ENCODE peak calls at places on chromosomes 4 and X, in seven cellular contexts. M, W, L, G, F, V and Q are unnamed samples.

GRCh38 chr4:37601527-37601926 is 84.6 kb downstream of the RELL1 start:
- DNase-seq in M (peak; percentile 74), V (no peak), F (no peak), L (no peak), G (peak; percentile 74), W (no peak), Q (no peak)

GRCh38 chrX:153381684-153382532 is 19.2 kb downstream of the PNMA6E start:
- DNase-seq in L (peak; percentile 74), M (peak; percentile 27), F (peak; percentile 87), W (no peak), G (peak; percentile 89), V (no peak), Q (peak; percentile 83)

GRCh38 chr4:48575964-48576363 is 85.9 kb downstream of the ZAR1 start:
- DNase-seq in F (no peak), L (no peak), G (peak; percentile 46), M (peak; percentile 21), V (no peak), W (no peak), Q (no peak)

GRCh38 chr4:48141048-48141447 is 7.0 kb upstream of the TXK start:
- DNase-seq in V (no peak), L (peak; percentile 0), G (peak; percentile 64), F (no peak), M (peak; percentile 28), W (no peak), Q (peak; percentile 47)

GRCh38 chr4:84258905-84259830 is 239.9 kb downstream of the NKX6-1 start:
- DNase-seq in G (peak; percentile 59), W (no peak), F (no peak), L (peak; percentile 1), V (no peak), M (peak; percentile 5), Q (no peak)

GRCh38 chr4:88104902-88105610 is 53.4 kb downstream of the ABCG2 start:
- DNase-seq in G (peak; percentile 72), F (no peak), M (peak; percentile 81), L (no peak), W (no peak), V (no peak), Q (no peak)

GRCh38 chr4:28548549-28548948 is 1687.9 kb downstream of the STIM2 start:
- DNase-seq in L (no peak), G (no peak), F (no peak), W (no peak), V (no peak), M (no peak), Q (no peak)

GRCh38 chr4:141713771-141714445 is 77.5 kb downstream of the IL15 start:
- DNase-seq in F (peak; percentile 48), G (peak; percentile 58), W (no peak), M (peak; percentile 55), L (no peak), V (no peak), Q (no peak)

GRCh38 chr4:184699941-184700340 is 34.0 kb downstream of the CENPU start:
- DNase-seq in W (no peak), G (peak; percentile 14), L (no peak), V (no peak), F (no peak), M (no peak), Q (no peak)

GRCh38 chrX:47321386-47321785 is 49.0 kb upstream of the ZNF157 start:
- DNase-seq in L (no peak), G (peak; percentile 81), W (peak; percentile 76), M (no peak), F (no peak), V (peak; percentile 66), Q (peak; percentile 98)